ENCODE peak calls at places on chromosomes 2 and 18, in nine cellular contexts. M is activated naive CD4-positive, alpha-beta T cell treated with anti-CD3 and anti-CD28 coated beads for 36 hours; K is occipital lobe; C is K562; P is stromal cell of bone marrow; U is HCEC 1CT; W is epithelial cell of esophagus; D is central memory CD4-positive, alpha-beta T cell; I is PC-9. V is an unnamed sample.

GRCh38 chr2:7974086-7974485 is 707.8 kb upstream of the ID2 start:
- DNase-seq in M (no peak), K (no peak), C (no peak), P (no peak), U (no peak), W (no peak), D (no peak), I (no peak), V (no peak)

GRCh38 chr2:29475446-29476006 is 360.3 kb downstream of the CLIP4 start:
- DNase-seq in M (no peak), K (no peak), C (no peak), P (no peak), U (no peak), W (no peak), D (no peak), I (no peak), V (no peak)

GRCh38 chr2:105592288-105592687 is 152.4 kb upstream of the NCK2 start:
- DNase-seq in M (no peak), K (no peak), C (no peak), P (no peak), U (no peak), W (no peak), D (no peak), I (no peak), V (no peak)

GRCh38 chr2:238761802-238762373 is 86.0 kb upstream of the TWIST2 start:
- DNase-seq in M (peak; percentile 17), K (no peak), C (no peak), P (no peak), U (peak; percentile 20), W (peak; percentile 37), D (no peak), I (no peak), V (no peak)

GRCh38 chr18:51617572-51618260 is 420.2 kb upstream of the MEX3C start:
- DNase-seq in M (no peak), K (no peak), C (no peak), P (no peak), U (no peak), W (peak; percentile 52), D (no peak), I (no peak), V (no peak)

GRCh38 chr2:177543007-177543760 is 150.6 kb downstream of the AGPS start:
- DNase-seq in M (no peak), K (no peak), C (no peak), P (peak; percentile 65), U (peak; percentile 17), W (peak; percentile 10), D (no peak), I (no peak), V (no peak)

GRCh38 chr2:159030674-159031380 is 62.4 kb downstream of the TANC1 start:
- DNase-seq in M (no peak), K (no peak), C (peak; percentile 32), P (no peak), U (peak; percentile 80), W (peak; percentile 53), D (no peak), I (peak; percentile 47), V (peak; percentile 13)

GRCh38 chr2:229596796-229597195 is 117.6 kb downstream of the DNER start:
- DNase-seq in M (no peak), K (no peak), C (no peak), P (no peak), U (no peak), W (no peak), D (no peak), I (no peak), V (no peak)

GRCh38 chr2:96501471-96501874 is 3.7 kb downstream of the NEURL3 start:
- DNase-seq in M (peak; percentile 78), K (no peak), C (no peak), P (no peak), U (no peak), W (no peak), D (no peak), I (no peak), V (no peak)

GRCh38 chr18:37341016-37341415 is 224.6 kb downstream of the CELF4 start:
- DNase-seq in M (no peak), K (no peak), C (no peak), P (no peak), U (no peak), W (no peak), D (no peak), I (no peak), V (no peak)

GRCh38 chr18:31061945-31062344 is 19.4 kb upstream of the DSC3 start:
- DNase-seq in M (no peak), K (no peak), C (no peak), P (no peak), U (no peak), W (no peak), D (no peak), I (no peak), V (no peak)

GRCh38 chr2:165793161-165793778 is 777 bp downstream of the GALNT3 start:
- DNase-seq in M (peak; percentile 8), K (no peak), C (no peak), P (no peak), U (peak; percentile 43), W (peak; percentile 92), D (no peak), I (peak; percentile 36), V (no peak)

GRCh38 chr2:118464546-118464945 is 376.3 kb downstream of the INSIG2 start:
- DNase-seq in M (no peak), K (no peak), C (no peak), P (no peak), U (no peak), W (no peak), D (no peak), I (no peak), V (no peak)

GRCh38 chr2:10520926-10521325 is 72.8 kb upstream of the ODC1 start:
- DNase-seq in M (no peak), K (no peak), C (no peak), P (no peak), U (no peak), W (no peak), D (no peak), I (no peak), V (no peak)

GRCh38 chr18:10400534-10400933 is 53.9 kb upstream of the APCDD1 start:
- DNase-seq in M (no peak), K (no peak), C (no peak), P (no peak), U (no peak), W (no peak), D (no peak), I (no peak), V (peak; percentile 29)

GRCh38 chr2:111617804-111618576 is 266.0 kb downstream of the ANAPC1 start:
- DNase-seq in M (no peak), K (no peak), C (no peak), P (peak; percentile 86), U (no peak), W (no peak), D (no peak), I (peak; percentile 63), V (no peak)

GRCh38 chr2:129722306-129723020 is 257.0 kb upstream of the RAB6C start:
- DNase-seq in M (no peak), K (no peak), C (no peak), P (no peak), U (no peak), W (no peak), D (no peak), I (no peak), V (no peak)

GRCh38 chr2:17752892-17753802 is 463 bp downstream of the SMC6 start:
- DNase-seq in M (peak; percentile 47), K (no peak), C (peak; percentile 50), P (peak; percentile 9), U (peak; percentile 33), W (peak; percentile 50), D (no peak), I (peak; percentile 57), V (peak; percentile 84)

GRCh38 chr2:51813245-51813644 is 781.3 kb upstream of the NRXN1 start:
- DNase-seq in M (no peak), K (no peak), C (no peak), P (peak; percentile 61), U (peak; percentile 70), W (peak; percentile 66), D (no peak), I (no peak), V (no peak)

GRCh38 chr2:63699549-63699839 is 110.7 kb downstream of the MDH1 start:
- DNase-seq in M (no peak), K (no peak), C (no peak), P (no peak), U (peak; percentile 4), W (peak; percentile 16), D (no peak), I (no peak), V (no peak)

GRCh38 chr2:216804357-216805350 is 55.2 kb downstream of the TNP1 start:
- DNase-seq in M (no peak), K (no peak), C (no peak), P (no peak), U (no peak), W (peak; percentile 34), D (no peak), I (peak; percentile 18), V (no peak)

GRCh38 chr18:13392029-13392750 is 173.6 kb downstream of the LDLRAD4 start:
- DNase-seq in M (no peak), K (no peak), C (no peak), P (no peak), U (no peak), W (no peak), D (no peak), I (no peak), V (no peak)

GRCh38 chr18:13369756-13370510 is 151.4 kb downstream of the LDLRAD4 start:
- DNase-seq in M (peak; percentile 19), K (no peak), C (no peak), P (no peak), U (no peak), W (no peak), D (no peak), I (peak; percentile 37), V (no peak)

GRCh38 chr18:23588836-23589560 is 2.7 kb upstream of the NPC1 start:
- DNase-seq in M (no peak), K (no peak), C (no peak), P (no peak), U (no peak), W (peak; percentile 57), D (no peak), I (peak; percentile 28), V (no peak)

GRCh38 chr18:35028556-35028955 is 12.7 kb upstream of the MAPRE2 start:
- DNase-seq in M (no peak), K (no peak), C (no peak), P (peak; percentile 55), U (no peak), W (no peak), D (no peak), I (no peak), V (no peak)